ENCODE peak calls at places on chromosomes 16 and 17, in five cellular contexts. One of them, this sample, is unnamed.

GRCh38 chr17:45954914-45955313 is 44.1 kb upstream of the STH start:
- DNase-seq in pancreas: no peak
- DNase-seq in ascending aorta: no peak
- DNase-seq in effector memory CD4-positive, alpha-beta T cell: no peak
- DNase-seq in neuronal stem cell: no peak
- DNase-seq in this sample: no peak

GRCh38 chr16:3470723-3471122 is 24.6 kb downstream of the C16orf90 start:
- DNase-seq in pancreas: no peak
- DNase-seq in ascending aorta: no peak
- DNase-seq in effector memory CD4-positive, alpha-beta T cell: no peak
- DNase-seq in neuronal stem cell: no peak
- DNase-seq in this sample: no peak

GRCh38 chr16:79325211-79325610 is 275.3 kb downstream of the MAF start:
- DNase-seq in pancreas: no peak
- DNase-seq in ascending aorta: no peak
- DNase-seq in effector memory CD4-positive, alpha-beta T cell: no peak
- DNase-seq in neuronal stem cell: no peak
- DNase-seq in this sample: no peak

GRCh38 chr17:64418506-64419339 is 28.1 kb upstream of the PECAM1 start:
- DNase-seq in pancreas: no peak
- DNase-seq in ascending aorta: no peak
- DNase-seq in effector memory CD4-positive, alpha-beta T cell: no peak
- DNase-seq in neuronal stem cell: peak; percentile 51
- DNase-seq in this sample: no peak

GRCh38 chr16:77422196-77422784 is 12.5 kb downstream of the ADAMTS18 start:
- DNase-seq in pancreas: no peak
- DNase-seq in ascending aorta: no peak
- DNase-seq in effector memory CD4-positive, alpha-beta T cell: no peak
- DNase-seq in neuronal stem cell: no peak
- DNase-seq in this sample: no peak

GRCh38 chr16:72677662-72678447 is 370.1 kb downstream of the ZFHX3 start:
- DNase-seq in pancreas: no peak
- DNase-seq in ascending aorta: no peak
- DNase-seq in effector memory CD4-positive, alpha-beta T cell: no peak
- DNase-seq in neuronal stem cell: no peak
- DNase-seq in this sample: no peak

GRCh38 chr17:79224903-79225302 is 150.3 kb downstream of the ENGASE start:
- DNase-seq in pancreas: no peak
- DNase-seq in ascending aorta: no peak
- DNase-seq in effector memory CD4-positive, alpha-beta T cell: no peak
- DNase-seq in neuronal stem cell: no peak
- DNase-seq in this sample: no peak

GRCh38 chr17:47265983-47266541 is 12.4 kb downstream of the ITGB3 start:
- DNase-seq in pancreas: no peak
- DNase-seq in ascending aorta: no peak
- DNase-seq in effector memory CD4-positive, alpha-beta T cell: no peak
- DNase-seq in neuronal stem cell: no peak
- DNase-seq in this sample: no peak

GRCh38 chr17:74295625-74296547 is 21.9 kb downstream of the DNAI2 start:
- DNase-seq in pancreas: no peak
- DNase-seq in ascending aorta: no peak
- DNase-seq in effector memory CD4-positive, alpha-beta T cell: no peak
- DNase-seq in neuronal stem cell: no peak
- DNase-seq in this sample: no peak

GRCh38 chr17:44023545-44024270 is 8.9 kb upstream of the TMEM101 start:
- DNase-seq in pancreas: no peak
- DNase-seq in ascending aorta: no peak
- DNase-seq in effector memory CD4-positive, alpha-beta T cell: no peak
- DNase-seq in neuronal stem cell: no peak
- DNase-seq in this sample: no peak

GRCh38 chr17:1164935-1165556 is 14.7 kb downstream of the ABR start:
- DNase-seq in pancreas: no peak
- DNase-seq in ascending aorta: no peak
- DNase-seq in effector memory CD4-positive, alpha-beta T cell: no peak
- DNase-seq in neuronal stem cell: no peak
- DNase-seq in this sample: no peak

GRCh38 chr17:79350516-79350915 is 260.3 kb downstream of the RBFOX3 start:
- DNase-seq in pancreas: no peak
- DNase-seq in ascending aorta: no peak
- DNase-seq in effector memory CD4-positive, alpha-beta T cell: no peak
- DNase-seq in neuronal stem cell: no peak
- DNase-seq in this sample: no peak

GRCh38 chr16:23949630-23950290 is 114.0 kb downstream of the PRKCB start:
- DNase-seq in pancreas: no peak
- DNase-seq in ascending aorta: no peak
- DNase-seq in effector memory CD4-positive, alpha-beta T cell: peak; percentile 50
- DNase-seq in neuronal stem cell: no peak
- DNase-seq in this sample: peak; percentile 45

GRCh38 chr17:73013816-73014663 is 78.4 kb downstream of the SLC39A11 start:
- DNase-seq in pancreas: no peak
- DNase-seq in ascending aorta: no peak
- DNase-seq in effector memory CD4-positive, alpha-beta T cell: no peak
- DNase-seq in neuronal stem cell: no peak
- DNase-seq in this sample: no peak

GRCh38 chr17:10421946-10422542 is at the start of gene MYH8:
- DNase-seq in pancreas: no peak
- DNase-seq in ascending aorta: no peak
- DNase-seq in effector memory CD4-positive, alpha-beta T cell: no peak
- DNase-seq in neuronal stem cell: no peak
- DNase-seq in this sample: no peak

GRCh38 chr17:2393184-2393953 is 7.5 kb downstream of the MNT start:
- DNase-seq in pancreas: peak; percentile 96
- DNase-seq in ascending aorta: peak; percentile 56
- DNase-seq in effector memory CD4-positive, alpha-beta T cell: peak; percentile 90
- DNase-seq in neuronal stem cell: peak; percentile 87
- DNase-seq in this sample: peak; percentile 90

GRCh38 chr16:17276610-17277009 is 194.2 kb downstream of the XYLT1 start:
- DNase-seq in pancreas: no peak
- DNase-seq in ascending aorta: no peak
- DNase-seq in effector memory CD4-positive, alpha-beta T cell: no peak
- DNase-seq in neuronal stem cell: no peak
- DNase-seq in this sample: no peak

GRCh38 chr16:68776821-68777485 is 39.9 kb downstream of the CDH1 start:
- DNase-seq in pancreas: no peak
- DNase-seq in ascending aorta: no peak
- DNase-seq in effector memory CD4-positive, alpha-beta T cell: no peak
- DNase-seq in neuronal stem cell: no peak
- DNase-seq in this sample: no peak

GRCh38 chr16:81214745-81215166 is 23.7 kb upstream of the BCO1 start:
- DNase-seq in pancreas: no peak
- DNase-seq in ascending aorta: no peak
- DNase-seq in effector memory CD4-positive, alpha-beta T cell: no peak
- DNase-seq in neuronal stem cell: no peak
- DNase-seq in this sample: no peak

DNA sequence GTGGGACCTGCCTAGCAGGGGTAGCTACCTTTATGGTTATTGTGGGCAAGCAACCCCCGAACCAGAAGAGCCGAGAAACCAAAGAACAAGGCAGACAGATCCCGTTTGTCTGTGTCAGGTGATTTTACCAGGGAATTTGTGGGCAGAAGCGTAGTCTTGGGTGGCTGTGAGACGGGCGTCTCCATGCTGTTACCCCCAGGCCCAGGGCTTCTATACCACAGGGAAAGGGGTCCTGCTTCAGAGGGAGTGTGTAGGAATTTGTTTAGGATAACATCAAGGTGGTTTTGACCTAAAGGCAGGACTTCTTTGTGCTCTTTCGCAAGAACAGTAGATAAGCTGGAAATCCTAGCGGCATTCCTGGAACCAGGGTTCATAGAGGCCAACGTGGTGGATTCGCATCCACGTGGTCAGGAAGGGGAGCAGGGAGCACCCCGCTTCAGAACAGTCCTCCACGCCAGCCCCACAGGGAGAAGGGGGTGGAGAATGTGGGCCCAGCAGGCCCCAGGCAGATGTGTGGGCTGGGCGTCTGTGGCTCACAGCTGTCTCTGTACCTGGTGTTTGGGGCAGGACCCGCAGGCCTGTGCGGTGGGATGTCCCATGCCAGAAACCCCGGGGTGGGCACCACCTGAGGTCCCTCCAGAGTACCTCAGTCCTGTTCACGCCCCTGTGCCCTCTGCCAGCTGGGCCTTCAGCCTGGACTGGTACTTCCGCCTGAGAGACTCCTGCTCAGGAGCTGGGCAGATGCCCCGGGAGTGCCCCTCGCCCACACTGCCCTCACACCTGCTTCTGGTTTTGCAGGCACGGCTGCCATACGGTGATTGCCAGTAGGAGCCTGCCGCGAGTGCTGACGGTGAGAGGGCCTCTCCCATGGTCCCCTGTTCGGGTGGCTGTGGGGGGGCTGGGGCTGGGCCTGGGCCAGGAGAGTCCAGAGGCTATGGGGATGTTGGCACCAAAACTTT is 4.1 kb downstream of the DECR2 start:
- DNase-seq in pancreas: no peak
- DNase-seq in ascending aorta: no peak
- DNase-seq in effector memory CD4-positive, alpha-beta T cell: no peak
- DNase-seq in neuronal stem cell: no peak
- DNase-seq in this sample: no peak
- H3K4me3 ChIP-seq in pancreas: no peak overlapping the region
- H3K4me3 ChIP-seq in ascending aorta: no peak overlapping the region
- H3K4me3 ChIP-seq in effector memory CD4-positive, alpha-beta T cell: no peak overlapping the region
- H3K4me3 ChIP-seq in neuronal stem cell: no peak overlapping the region
- H3K4me3 ChIP-seq in this sample: no peak overlapping the region

GRCh38 chr17:71975331-71975801 is 145.5 kb upstream of the SOX9 start:
- DNase-seq in pancreas: no peak
- DNase-seq in ascending aorta: no peak
- DNase-seq in effector memory CD4-positive, alpha-beta T cell: no peak
- DNase-seq in neuronal stem cell: no peak
- DNase-seq in this sample: peak; percentile 82
- H3K27ac ChIP-seq in pancreas: no peak overlapping the region
- H3K27ac ChIP-seq in ascending aorta: peak overlapping the region; percentile 85
- H3K27ac ChIP-seq in effector memory CD4-positive, alpha-beta T cell: no peak overlapping the region
- H3K27ac ChIP-seq in neuronal stem cell: no peak overlapping the region
- H3K27ac ChIP-seq in this sample: peak overlapping the region; percentile 79

GRCh38 chr16:85250609-85251223 is 138.4 kb upstream of the CIBAR2 start:
- DNase-seq in pancreas: no peak
- DNase-seq in ascending aorta: no peak
- DNase-seq in effector memory CD4-positive, alpha-beta T cell: no peak
- DNase-seq in neuronal stem cell: no peak
- DNase-seq in this sample: no peak
- H3K4me3 ChIP-seq in pancreas: no peak overlapping the region
- H3K4me3 ChIP-seq in ascending aorta: no peak overlapping the region
- H3K4me3 ChIP-seq in effector memory CD4-positive, alpha-beta T cell: no peak overlapping the region
- H3K4me3 ChIP-seq in neuronal stem cell: no peak overlapping the region
- H3K4me3 ChIP-seq in this sample: no peak overlapping the region

GRCh38 chr16:88602091-88602490 is 31.9 kb downstream of the ZC3H18 start:
- DNase-seq in pancreas: no peak
- DNase-seq in ascending aorta: no peak
- DNase-seq in effector memory CD4-positive, alpha-beta T cell: no peak
- DNase-seq in neuronal stem cell: no peak
- DNase-seq in this sample: no peak

GRCh38 chr16:88599092-88599733 is 29.0 kb downstream of the ZC3H18 start:
- DNase-seq in pancreas: no peak
- DNase-seq in ascending aorta: peak; percentile 62
- DNase-seq in effector memory CD4-positive, alpha-beta T cell: no peak
- DNase-seq in neuronal stem cell: no peak
- DNase-seq in this sample: no peak

GRCh38 chr16:88601313-88602036 is 31.3 kb downstream of the ZC3H18 start:
- DNase-seq in pancreas: no peak
- DNase-seq in ascending aorta: no peak
- DNase-seq in effector memory CD4-positive, alpha-beta T cell: no peak
- DNase-seq in neuronal stem cell: no peak
- DNase-seq in this sample: no peak

GRCh38 chr16:88599825-88600538 is 29.8 kb downstream of the ZC3H18 start:
- DNase-seq in pancreas: no peak
- DNase-seq in ascending aorta: no peak
- DNase-seq in effector memory CD4-positive, alpha-beta T cell: no peak
- DNase-seq in neuronal stem cell: no peak
- DNase-seq in this sample: no peak

GRCh38 chr16:88600539-88600896 is 30.3 kb downstream of the ZC3H18 start:
- DNase-seq in pancreas: no peak
- DNase-seq in ascending aorta: no peak
- DNase-seq in effector memory CD4-positive, alpha-beta T cell: no peak
- DNase-seq in neuronal stem cell: no peak
- DNase-seq in this sample: no peak
- H3K27ac ChIP-seq in pancreas: no peak overlapping the region
- H3K27ac ChIP-seq in ascending aorta: no peak overlapping the region
- H3K27ac ChIP-seq in effector memory CD4-positive, alpha-beta T cell: no peak overlapping the region
- H3K27ac ChIP-seq in neuronal stem cell: no peak overlapping the region
- H3K27ac ChIP-seq in this sample: no peak overlapping the region

GRCh38 chr17:56599566-56599965 is 6.1 kb downstream of the NOG start:
- DNase-seq in pancreas: no peak
- DNase-seq in ascending aorta: no peak
- DNase-seq in effector memory CD4-positive, alpha-beta T cell: no peak
- DNase-seq in neuronal stem cell: no peak
- DNase-seq in this sample: no peak
- H3K4me3 ChIP-seq in pancreas: no peak overlapping the region
- H3K4me3 ChIP-seq in ascending aorta: no peak overlapping the region
- H3K4me3 ChIP-seq in effector memory CD4-positive, alpha-beta T cell: no peak overlapping the region
- H3K4me3 ChIP-seq in neuronal stem cell: no peak overlapping the region
- H3K4me3 ChIP-seq in this sample: no peak overlapping the region

DNA sequence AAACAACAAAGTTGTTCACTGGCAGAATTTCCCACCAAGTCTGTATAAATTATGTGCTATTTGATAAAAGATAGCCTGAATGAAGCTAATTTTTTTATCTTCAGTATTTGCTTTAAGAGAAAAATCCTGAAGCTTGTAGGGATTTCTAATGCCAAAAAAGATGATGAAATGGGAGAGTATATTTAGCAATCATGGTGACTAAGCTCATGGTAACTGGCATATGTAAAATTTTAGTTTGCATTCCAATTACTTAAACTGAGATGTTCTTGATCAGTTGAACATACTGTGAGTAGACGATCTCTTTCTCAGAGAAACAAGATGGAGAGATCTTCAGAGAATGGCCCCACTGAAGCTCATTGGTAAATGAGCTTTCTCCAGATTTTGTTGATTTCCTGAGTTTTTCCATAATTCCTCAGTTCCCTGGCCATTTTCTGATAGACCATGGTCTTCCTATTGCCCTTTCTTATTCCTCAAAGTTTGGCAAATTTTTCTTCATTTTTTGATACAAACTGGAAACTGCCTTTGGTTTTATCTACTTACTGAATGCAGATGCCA is 68.5 kb upstream of the ALOX12 start:
- DNase-seq in pancreas: no peak
- DNase-seq in ascending aorta: no peak
- DNase-seq in effector memory CD4-positive, alpha-beta T cell: no peak
- DNase-seq in neuronal stem cell: no peak
- DNase-seq in this sample: no peak
- H3K27ac ChIP-seq in pancreas: no peak overlapping the region
- H3K27ac ChIP-seq in ascending aorta: no peak overlapping the region
- H3K27ac ChIP-seq in effector memory CD4-positive, alpha-beta T cell: no peak overlapping the region
- H3K27ac ChIP-seq in neuronal stem cell: no peak overlapping the region
- H3K27ac ChIP-seq in this sample: no peak overlapping the region

DNA sequence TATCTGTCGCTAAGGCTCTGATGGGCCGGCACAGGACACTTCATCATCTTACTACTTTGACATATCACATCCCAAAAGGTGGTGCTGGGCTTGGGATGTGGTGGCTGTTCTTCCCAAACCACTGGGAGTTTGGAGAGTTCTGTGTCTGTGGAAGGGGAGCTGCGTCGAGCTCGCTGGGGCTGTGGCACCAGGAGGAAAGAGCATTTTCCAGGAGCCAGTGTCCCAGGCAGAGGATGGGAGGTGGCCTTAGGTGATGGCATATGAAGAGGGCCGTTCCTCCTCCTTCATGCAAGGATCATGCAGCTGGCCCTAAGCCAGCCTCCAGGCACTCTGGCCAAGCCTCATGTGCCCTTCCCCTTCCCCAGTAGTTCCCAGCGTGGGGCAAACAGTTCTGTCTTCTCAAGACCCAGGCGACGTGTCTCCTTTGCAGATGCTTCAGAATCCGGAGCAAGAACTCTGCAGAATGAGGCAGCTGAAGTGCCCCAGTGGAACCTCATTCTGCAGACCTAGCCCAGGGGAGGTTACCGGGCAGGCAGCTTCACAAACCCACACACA is 89.4 kb upstream of the TNRC6C start:
- DNase-seq in pancreas: peak; percentile 38
- DNase-seq in ascending aorta: no peak
- DNase-seq in effector memory CD4-positive, alpha-beta T cell: no peak
- DNase-seq in neuronal stem cell: no peak
- DNase-seq in this sample: no peak
- H3K4me3 ChIP-seq in pancreas: no peak overlapping the region
- H3K4me3 ChIP-seq in ascending aorta: no peak overlapping the region
- H3K4me3 ChIP-seq in effector memory CD4-positive, alpha-beta T cell: no peak overlapping the region
- H3K4me3 ChIP-seq in neuronal stem cell: no peak overlapping the region
- H3K4me3 ChIP-seq in this sample: no peak overlapping the region